ENCODE peak calls at places on chromosomes 13 and 19, in five cellular contexts. H is iPS-NIHi11, S is posterior cingulate gyrus, W is MV-4-11, N is COR-L47. M is an unnamed sample.

GRCh38 chr19:43455321-43456113 is 9.9 kb downstream of the LYPD3 start:
- DNase-seq in H (no peak), S (no peak), W (peak; percentile 91), N (no peak), M (no peak)

GRCh38 chr19:44113784-44114390 is 688 bp downstream of the ZNF225 start:
- DNase-seq in H (peak; percentile 12), S (no peak), W (peak; percentile 64), N (no peak), M (no peak)

GRCh38 chr19:49616532-49616931 is 23.4 kb downstream of the RRAS start:
- DNase-seq in H (no peak), S (no peak), W (no peak), N (no peak), M (no peak)

GRCh38 chr19:30371960-30372824 is at the start of gene ZNF536:
- DNase-seq in H (no peak), S (peak; percentile 62), W (no peak), N (no peak), M (peak; percentile 75)

GRCh38 chr19:4310247-4311121 is 6.1 kb downstream of the FSD1 start:
- DNase-seq in H (peak; percentile 84), S (no peak), W (no peak), N (no peak), M (no peak)

GRCh38 chr19:38266981-38267597 is 2.7 kb downstream of the SPINT2 start:
- DNase-seq in H (no peak), S (no peak), W (no peak), N (no peak), M (no peak)

GRCh38 chr13:32086366-32086765 is 54.8 kb downstream of the FRY start:
- DNase-seq in H (no peak), S (no peak), W (no peak), N (no peak), M (no peak)

GRCh38 chr13:80341771-80342271 is 895 bp upstream of the SPRY2 start:
- DNase-seq in H (peak; percentile 49), S (no peak), W (no peak), N (peak; percentile 8), M (peak; percentile 50)

GRCh38 chr13:84400711-84401110 is 518.4 kb upstream of the SLITRK1 start:
- DNase-seq in H (no peak), S (no peak), W (no peak), N (no peak), M (no peak)

GRCh38 chr19:40627486-40628279 is 26.5 kb downstream of the LTBP4 start:
- DNase-seq in H (no peak), S (no peak), W (no peak), N (no peak), M (no peak)

GRCh38 chr19:55088543-55089265 is 13.0 kb downstream of the EPS8L1 start:
- DNase-seq in H (peak; percentile 77), S (peak; percentile 56), W (peak; percentile 60), N (peak; percentile 37), M (peak; percentile 68)

GRCh38 chr19:41531438-41532311 is 44.3 kb upstream of the CEACAM21 start:
- DNase-seq in H (peak; percentile 19), S (no peak), W (peak; percentile 100), N (no peak), M (peak; percentile 32)

GRCh38 chr13:32075150-32075851 is 43.7 kb downstream of the FRY start:
- DNase-seq in H (no peak), S (no peak), W (peak; percentile 12), N (no peak), M (no peak)

GRCh38 chr19:17931532-17932191 is 1.2 kb upstream of the CCDC124 start:
- DNase-seq in H (peak; percentile 85), S (no peak), W (no peak), N (peak; percentile 32), M (no peak)

GRCh38 chr19:46886546-46887239 is 25.9 kb downstream of the ARHGAP35 start:
- DNase-seq in H (no peak), S (no peak), W (no peak), N (no peak), M (no peak)

GRCh38 chr13:80040219-80040976 is 300.5 kb downstream of the SPRY2 start:
- DNase-seq in H (no peak), S (no peak), W (no peak), N (no peak), M (no peak)

GRCh38 chr13:37029617-37030016 is 29.0 kb downstream of the EXOSC8 start:
- DNase-seq in H (no peak), S (no peak), W (no peak), N (no peak), M (no peak)

GRCh38 chr13:49443327-49443688 is 556 bp downstream of the CAB39L start:
- DNase-seq in H (peak; percentile 14), S (no peak), W (no peak), N (peak; percentile 59), M (peak; percentile 17)

GRCh38 chr19:17772172-17772571 is 20.9 kb downstream of the FCHO1 start:
- DNase-seq in H (no peak), S (no peak), W (peak; percentile 53), N (no peak), M (no peak)

GRCh38 chr13:98039261-98039660 is 85.8 kb downstream of the IPO5 start:
- DNase-seq in H (no peak), S (no peak), W (no peak), N (no peak), M (no peak)

GRCh38 chr19:41861098-41861768 is 1.2 kb downstream of the RPS19 start:
- DNase-seq in H (no peak), S (no peak), W (peak; percentile 21), N (no peak), M (no peak)

GRCh38 chr13:27427663-27428062 is 3.2 kb downstream of the GTF3A start:
- DNase-seq in H (no peak), S (no peak), W (peak; percentile 11), N (no peak), M (no peak)

GRCh38 chr19:51458051-51458645 is at the start of gene SIGLEC8:
- DNase-seq in H (no peak), S (no peak), W (no peak), N (no peak), M (no peak)

GRCh38 chr19:41784337-41785239 is 11.8 kb upstream of the CEACAM3 start:
- DNase-seq in H (no peak), S (no peak), W (peak; percentile 99), N (no peak), M (no peak)

GRCh38 chr19:48760514-48761221 is 5.3 kb downstream of the FGF21 start:
- DNase-seq in H (no peak), S (no peak), W (no peak), N (no peak), M (no peak)

GRCh38 chr19:33487901-33488817 is 33.4 kb downstream of the PEPD start:
- DNase-seq in H (no peak), S (no peak), W (no peak), N (no peak), M (no peak)

GRCh38 chr19:41993612-41994483 is at the start of gene ATP1A3:
- DNase-seq in H (peak; percentile 97), S (peak; percentile 79), W (peak; percentile 75), N (peak; percentile 65), M (peak; percentile 90)

GRCh38 chr13:44306401-44307192 is 67.0 kb upstream of the SERP2 start:
- DNase-seq in H (peak; percentile 40), S (no peak), W (no peak), N (peak; percentile 47), M (peak; percentile 24)

GRCh38 chr19:34217952-34218817 is 36.2 kb upstream of the GARRE1 start:
- DNase-seq in H (no peak), S (no peak), W (peak; percentile 99), N (peak; percentile 77), M (no peak)

GRCh38 chr19:43639507-43640423 is at the start of gene CADM4:
- DNase-seq in H (peak; percentile 89), S (no peak), W (no peak), N (peak; percentile 46), M (peak; percentile 82)

GRCh38 chr13:45861352-45861751 is 9.8 kb upstream of the SIAH3 start:
- DNase-seq in H (no peak), S (no peak), W (no peak), N (no peak), M (no peak)

GRCh38 chr19:53013621-53014020 is at the start of gene ERVV-1:
- DNase-seq in H (no peak), S (no peak), W (no peak), N (no peak), M (no peak)

GRCh38 chr13:99357920-99358319 is 50.7 kb upstream of the GPR183 start:
- DNase-seq in H (no peak), S (no peak), W (no peak), N (no peak), M (no peak)

GRCh38 chr13:29260684-29261083 is 334.8 kb downstream of the SLC7A1 start:
- DNase-seq in H (peak; percentile 17), S (no peak), W (peak; percentile 9), N (no peak), M (no peak)

GRCh38 chr19:54178581-54179261 is 5.8 kb upstream of the TMC4 start:
- DNase-seq in H (peak; percentile 66), S (peak; percentile 54), W (no peak), N (peak; percentile 51), M (no peak)

GRCh38 chr13:106499905-106500304 is 35.6 kb downstream of the EFNB2 start:
- DNase-seq in H (no peak), S (no peak), W (peak; percentile 93), N (no peak), M (no peak)

GRCh38 chr13:109737606-109738005 is 48.8 kb downstream of the IRS2 start:
- DNase-seq in H (no peak), S (no peak), W (no peak), N (no peak), M (no peak)